ENCODE peak calls at places on chromosomes 1 and 21, in four cellular contexts. M is RWPE1, R is IMR-90, C is heart left ventricle. O is an unnamed sample.

GRCh38 chr1:70745199-70745598 is 302.4 kb downstream of the PTGER3 start:
- DNase-seq in M (no peak), R (no peak), C (no peak), O (no peak)

GRCh38 chr1:8047112-8047511 is 21.0 kb upstream of the ERRFI1 start:
- DNase-seq in M (no peak), R (peak; percentile 61), C (no peak), O (no peak)

GRCh38 chr1:230568008-230568407 is 74.3 kb upstream of the COG2 start:
- DNase-seq in M (peak; percentile 22), R (peak; percentile 52), C (no peak), O (peak; percentile 71)

GRCh38 chr1:21239181-21239580 is 51.1 kb downstream of the ECE1 start:
- DNase-seq in M (peak; percentile 33), R (peak; percentile 55), C (no peak), O (no peak)

GRCh38 chr21:41387824-41388223 is 26.0 kb downstream of the MX2 start:
- DNase-seq in M (no peak), R (no peak), C (no peak), O (no peak)

GRCh38 chr1:54377040-54377691 is 29.0 kb downstream of the SSBP3 start:
- DNase-seq in M (no peak), R (peak; percentile 54), C (peak; percentile 40), O (no peak)

GRCh38 chr1:70353641-70354331 is 736 bp downstream of the ANKRD13C start:
- DNase-seq in M (peak; percentile 49), R (peak; percentile 74), C (no peak), O (no peak)

GRCh38 chr1:232984577-232985425 is 34.4 kb downstream of the NTPCR start:
- DNase-seq in M (no peak), R (no peak), C (no peak), O (no peak)

GRCh38 chr1:224651188-224651587 is 35.1 kb downstream of the CNIH3 start:
- DNase-seq in M (no peak), R (no peak), C (no peak), O (no peak)

GRCh38 chr1:110501725-110502124 is 17.2 kb downstream of the KCNA10 start:
- DNase-seq in M (no peak), R (no peak), C (no peak), O (no peak)

GRCh38 chr21:35348686-35349085 is 299.6 kb upstream of the RUNX1 start:
- DNase-seq in M (no peak), R (peak; percentile 51), C (no peak), O (no peak)

GRCh38 chr1:71621785-71622184 is 541.0 kb upstream of the ZRANB2 start:
- DNase-seq in M (peak; percentile 25), R (peak; percentile 90), C (no peak), O (no peak)

GRCh38 chr1:96362623-96363022 is 359.0 kb upstream of the PTBP2 start:
- DNase-seq in M (peak; percentile 90), R (peak; percentile 99), C (no peak), O (no peak)

GRCh38 chr1:155007253-155007828 is 4.7 kb downstream of the ZBTB7B start:
- DNase-seq in M (no peak), R (no peak), C (peak; percentile 75), O (peak; percentile 86)

GRCh38 chr1:69673301-69673700 is 105.6 kb downstream of the LRRC7 start:
- DNase-seq in M (no peak), R (no peak), C (no peak), O (no peak)

GRCh38 chr1:236142358-236143103 is at the start of gene GPR137B:
- DNase-seq in M (peak; percentile 81), R (peak; percentile 54), C (peak; percentile 66), O (peak; percentile 72)

GRCh38 chr1:31576201-31576669 is at the start of gene TINAGL1:
- DNase-seq in M (peak; percentile 83), R (no peak), C (peak; percentile 82), O (peak; percentile 93)

GRCh38 chr1:152185544-152186391 is 26.7 kb upstream of the RPTN start:
- DNase-seq in M (peak; percentile 64), R (peak; percentile 64), C (peak; percentile 15), O (peak; percentile 49)

GRCh38 chr1:61741682-61742619 is at the start of gene PATJ:
- DNase-seq in M (peak; percentile 92), R (peak; percentile 4), C (peak; percentile 64), O (peak; percentile 93)

GRCh38 chr1:20411196-20411980 is 74.6 kb downstream of the CAMK2N1 start:
- DNase-seq in M (peak; percentile 93), R (peak; percentile 97), C (no peak), O (no peak)

GRCh38 chr1:22452401-22452963 is 831 bp downstream of the ZBTB40 start:
- DNase-seq in M (peak; percentile 13), R (peak; percentile 38), C (peak; percentile 49), O (no peak)

GRCh38 chr21:29825936-29826335 is 113.9 kb downstream of the GRIK1 start:
- DNase-seq in M (no peak), R (no peak), C (no peak), O (no peak)

GRCh38 chr1:204151562-204152309 is at the start of gene ETNK2:
- DNase-seq in M (peak; percentile 90), R (peak; percentile 56), C (peak; percentile 64), O (peak; percentile 56)

GRCh38 chr1:26353210-26353859 is 595 bp downstream of the CRYBG2 start:
- DNase-seq in M (no peak), R (no peak), C (no peak), O (no peak)

GRCh38 chr1:55428944-55429931 is 214.1 kb upstream of the USP24 start:
- DNase-seq in M (peak; percentile 96), R (peak; percentile 100), C (peak; percentile 12), O (no peak)

GRCh38 chr1:39995973-39996393 is 41.0 kb downstream of the MFSD2A start:
- DNase-seq in M (no peak), R (no peak), C (no peak), O (no peak)

GRCh38 chr1:41354956-41355355 is 6.3 kb upstream of the FOXO6 start:
- DNase-seq in M (no peak), R (no peak), C (no peak), O (no peak)

GRCh38 chr1:21761052-21761451 is 21.9 kb downstream of the USP48 start:
- DNase-seq in M (no peak), R (no peak), C (no peak), O (no peak)

GRCh38 chr1:17922833-17923232 is 167.7 kb downstream of the ACTL8 start:
- DNase-seq in M (peak; percentile 28), R (peak; percentile 12), C (no peak), O (peak; percentile 57)

GRCh38 chr1:9293512-9294439 is 1.1 kb downstream of the SPSB1 start:
- DNase-seq in M (no peak), R (peak; percentile 48), C (no peak), O (no peak)

GRCh38 chr1:2974701-2975301 is 46.5 kb upstream of the ACTRT2 start:
- DNase-seq in M (no peak), R (no peak), C (peak; percentile 4), O (no peak)

GRCh38 chr1:50603274-50604271 is 180.3 kb upstream of the DMRTA2 start:
- DNase-seq in M (peak; percentile 87), R (peak; percentile 69), C (no peak), O (no peak)

GRCh38 chr1:193543259-193543658 is 356.8 kb upstream of the B3GALT2 start:
- DNase-seq in M (no peak), R (no peak), C (no peak), O (no peak)

GRCh38 chr1:119954476-119955422 is 58.4 kb upstream of the ADAM30 start:
- DNase-seq in M (no peak), R (no peak), C (no peak), O (no peak)
- TF ChIP-seq CTCF in M (no peak), R (no peak), C (no peak), O (no peak)

GRCh38 chr1:160167056-160167455 is 15.7 kb downstream of the ATP1A4 start:
- DNase-seq in M (no peak), R (no peak), C (no peak), O (no peak)

GRCh38 chr1:160167580-160167979 is 16.2 kb downstream of the ATP1A4 start:
- DNase-seq in M (no peak), R (peak; percentile 11), C (no peak), O (no peak)

GRCh38 chr1:160169553-160170399 is 18.4 kb downstream of the ATP1A4 start:
- DNase-seq in M (no peak), R (no peak), C (no peak), O (no peak)

GRCh38 chr1:160168016-160168415 is 16.6 kb downstream of the ATP1A4 start:
- DNase-seq in M (no peak), R (no peak), C (no peak), O (no peak)

DNA sequence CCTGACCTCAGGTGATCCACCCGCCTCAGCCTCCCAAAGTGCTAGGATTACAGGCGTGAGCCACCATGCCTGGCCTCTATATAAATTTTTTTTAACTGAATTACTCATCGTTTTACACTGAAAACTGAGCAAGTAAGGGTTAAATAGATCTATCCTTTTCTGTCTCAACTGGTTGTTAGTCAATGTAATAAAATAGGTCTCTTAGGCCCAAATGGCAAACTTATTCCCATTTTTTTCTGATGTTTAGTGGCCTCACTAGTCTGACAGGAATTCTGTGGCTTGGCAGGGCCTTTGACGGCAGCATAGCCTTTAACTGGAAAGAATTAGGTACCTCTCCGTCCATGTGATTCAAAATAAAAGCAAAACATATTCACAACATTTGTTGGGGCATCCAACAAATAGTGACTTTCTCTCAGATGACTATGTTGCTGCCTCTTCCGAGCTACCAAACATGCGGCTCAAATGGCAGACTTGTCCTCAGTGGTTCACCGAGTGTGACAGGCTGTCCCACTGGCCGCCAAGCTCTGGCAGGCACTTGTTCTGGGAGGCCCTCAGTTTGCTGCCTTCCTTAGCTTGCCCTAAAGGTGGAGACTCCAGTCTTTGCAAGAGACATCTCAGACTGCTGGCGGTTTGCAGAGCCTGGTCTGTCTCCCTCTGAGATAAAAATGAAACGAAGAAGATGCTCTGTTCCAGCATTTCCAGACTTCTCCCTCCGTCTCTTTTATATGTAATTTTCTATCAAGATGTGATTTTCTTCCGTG is 17.4 kb downstream of the ATP1A4 start:
- DNase-seq in M (no peak), R (no peak), C (no peak), O (no peak)
- TF ChIP-seq CTCF in M (no peak), R (no peak), C (no peak), O (no peak)

GRCh38 chr21:44718571-44718970 is 7.2 kb upstream of the TSPEAR start:
- DNase-seq in M (no peak), R (no peak), C (no peak), O (no peak)
- TF ChIP-seq CTCF in M (no peak), R (no peak), C (no peak), O (no peak)

GRCh38 chr1:11650331-11650991 is 3.8 kb downstream of the FBXO2 start:
- DNase-seq in M (no peak), R (peak; percentile 49), C (peak; percentile 61), O (peak; percentile 76)
- TF ChIP-seq CTCF in M (no peak), R (peak; percentile 75), C (peak; percentile 51), O (peak; percentile 34)

DNA sequence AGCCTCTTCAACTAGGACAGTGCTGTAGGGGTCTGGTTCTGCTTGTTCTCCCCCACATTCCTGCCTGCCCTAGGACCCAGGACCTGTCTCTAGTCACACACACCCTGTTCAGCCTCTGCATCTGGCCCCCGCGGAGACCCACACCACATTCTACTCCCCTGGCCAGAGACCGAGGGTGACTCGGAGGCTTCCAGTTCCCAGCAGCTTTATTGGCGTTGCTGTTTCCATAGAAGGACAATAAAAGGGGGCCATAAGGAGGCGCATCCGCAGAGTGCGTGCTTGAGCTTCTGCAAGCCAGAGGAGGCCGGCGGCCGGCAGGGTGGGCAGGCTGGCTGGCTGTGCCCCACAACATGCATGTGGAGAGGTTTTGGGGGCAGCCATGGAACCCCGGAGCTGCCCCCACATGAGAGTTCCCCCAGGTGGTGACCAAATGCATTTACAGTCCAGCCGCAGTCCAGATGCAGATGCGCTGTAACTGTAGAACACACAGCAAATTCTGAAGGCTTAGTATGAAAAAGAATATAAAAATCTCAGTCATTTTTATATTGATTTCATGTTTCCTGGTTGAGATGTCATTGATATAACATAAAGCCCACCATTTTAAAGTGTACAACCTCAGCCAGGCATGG is 52.4 kb downstream of the PDE9A start:
- DNase-seq in M (no peak), R (no peak), C (no peak), O (no peak)
- TF ChIP-seq CTCF in M (no peak), R (no peak), C (no peak), O (no peak)